ENCODE peak calls at places on chromosomes 2 and 18, in four cellular contexts. U is A549, E is K562, S is HepG2. Z is an unnamed sample.

GRCh38 chr2:30165617-30166016 is 18.8 kb downstream of the YPEL5 start:
- DNase-seq in E (no peak), U (no peak), S (no peak), Z (no peak)

GRCh38 chr2:78585849-78586248 is 439.7 kb upstream of the REG3G start:
- DNase-seq in S (no peak), E (no peak), U (no peak), Z (no peak)

GRCh38 chr2:238380785-238381184 is 45.9 kb upstream of the ASB1 start:
- DNase-seq in E (no peak), S (no peak), U (no peak), Z (no peak)

GRCh38 chr2:121088251-121089004 is 196.6 kb downstream of the TFCP2L1 start:
- DNase-seq in E (no peak), U (no peak), S (no peak), Z (no peak)

GRCh38 chr2:233247744-233248143 is 3.7 kb upstream of the ATG16L1 start:
- DNase-seq in E (no peak), S (peak; percentile 61), U (peak; percentile 61), Z (no peak)

GRCh38 chr2:102100371-102101096 is 42.0 kb upstream of the IL1R1 start:
- DNase-seq in S (peak; percentile 91), U (no peak), E (no peak), Z (no peak)

GRCh38 chr2:40033781-40034180 is 254.7 kb upstream of the THUMPD2 start:
- DNase-seq in S (no peak), E (no peak), U (no peak), Z (no peak)

GRCh38 chr2:62439425-62439824 is 66.6 kb downstream of the TMEM17 start:
- DNase-seq in U (no peak), E (no peak), S (no peak), Z (no peak)

GRCh38 chr2:226447896-226448295 is 351.7 kb downstream of the IRS1 start:
- DNase-seq in U (no peak), E (no peak), S (no peak), Z (no peak)

GRCh38 chr2:196758474-196759377 is 40.8 kb downstream of the GTF3C3 start:
- DNase-seq in U (no peak), S (no peak), E (no peak), Z (no peak)

GRCh38 chr18:48545690-48546365 is 7.0 kb downstream of the CTIF start:
- DNase-seq in U (no peak), S (no peak), E (peak; percentile 73), Z (peak; percentile 80)

GRCh38 chr2:151410485-151410833 is 757 bp downstream of the RIF1 start:
- DNase-seq in E (peak; percentile 67), S (peak; percentile 50), U (peak; percentile 40), Z (peak; percentile 59)

GRCh38 chr2:60554649-60555065 is 1.2 kb upstream of the BCL11A start:
- DNase-seq in U (no peak), S (no peak), E (peak; percentile 8), Z (peak; percentile 46)

GRCh38 chr2:8300905-8301304 is 381.0 kb upstream of the ID2 start:
- DNase-seq in U (no peak), S (no peak), E (no peak), Z (no peak)

GRCh38 chr2:43840961-43841360 is 2.2 kb downstream of the ABCG8 start:
- DNase-seq in U (no peak), S (no peak), E (no peak), Z (no peak)

GRCh38 chr18:44823782-44824181 is 143.1 kb downstream of the SETBP1 start:
- DNase-seq in S (no peak), E (no peak), U (no peak), Z (no peak)

GRCh38 chr18:21330122-21330701 is 88.2 kb downstream of the GREB1L start:
- DNase-seq in E (no peak), S (peak; percentile 32), U (peak; percentile 9), Z (no peak)

GRCh38 chr2:3659447-3660432 is 1.7 kb downstream of the ALLC start:
- DNase-seq in U (no peak), E (no peak), S (peak; percentile 47), Z (no peak)

GRCh38 chr2:149329068-149329467 is 1.3 kb upstream of the LYPD6 start:
- DNase-seq in S (no peak), E (no peak), U (no peak), Z (peak; percentile 52)
- TF ChIP-seq NR3C1 in S (no peak), E (no peak), U (no peak), Z (no peak)

GRCh38 chr2:157922815-157923214 is 46.7 kb upstream of the ACVR1 start:
- DNase-seq in U (no peak), E (no peak), S (no peak), Z (no peak)

GRCh38 chr2:157925071-157925470 is 48.9 kb upstream of the ACVR1 start:
- DNase-seq in E (no peak), U (no peak), S (no peak), Z (no peak)

GRCh38 chr2:157923598-157923997 is 47.5 kb upstream of the ACVR1 start:
- DNase-seq in E (no peak), U (no peak), S (no peak), Z (no peak)

GRCh38 chr2:157919181-157919580 is 43.1 kb upstream of the ACVR1 start:
- DNase-seq in S (no peak), E (no peak), U (no peak), Z (no peak)

GRCh38 chr2:157922341-157922740 is 46.2 kb upstream of the ACVR1 start:
- DNase-seq in U (no peak), S (no peak), E (no peak), Z (no peak)
- TF ChIP-seq NR3C1 in U (no peak), S (no peak), E (no peak), Z (no peak)

DNA sequence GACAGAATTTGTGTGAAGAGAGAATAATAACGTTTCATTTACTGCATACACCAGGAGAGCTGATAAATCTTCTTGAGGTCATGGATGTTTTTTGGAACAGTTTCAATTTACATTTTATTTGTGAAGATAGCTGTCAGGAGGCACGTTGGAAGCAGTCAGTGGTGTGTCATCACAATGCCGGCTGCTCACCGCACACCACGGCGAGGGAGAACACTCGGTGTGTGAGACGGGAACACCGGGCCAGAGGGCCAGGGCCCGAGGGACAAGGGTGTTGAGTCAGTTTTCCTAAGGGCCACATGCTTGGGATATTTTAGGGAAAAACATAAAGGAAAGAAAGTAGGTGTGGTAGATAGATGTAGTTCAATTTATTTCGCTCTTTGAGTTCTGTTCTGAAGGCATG is 1680.9 kb upstream of the DDX18 start:
- DNase-seq in S (no peak), E (no peak), U (no peak), Z (no peak)
- TF ChIP-seq NR3C1 in S (no peak), E (no peak), U (no peak), Z (no peak)

GRCh38 chr18:67468038-67468437 is 48.5 kb downstream of the DSEL start:
- DNase-seq in E (no peak), S (no peak), U (no peak), Z (no peak)

GRCh38 chr18:67463829-67464228 is 52.7 kb downstream of the DSEL start:
- DNase-seq in S (no peak), U (no peak), E (no peak), Z (no peak)

GRCh38 chr18:67464499-67464898 is 52.0 kb downstream of the DSEL start:
- DNase-seq in E (no peak), S (no peak), U (no peak), Z (no peak)

DNA sequence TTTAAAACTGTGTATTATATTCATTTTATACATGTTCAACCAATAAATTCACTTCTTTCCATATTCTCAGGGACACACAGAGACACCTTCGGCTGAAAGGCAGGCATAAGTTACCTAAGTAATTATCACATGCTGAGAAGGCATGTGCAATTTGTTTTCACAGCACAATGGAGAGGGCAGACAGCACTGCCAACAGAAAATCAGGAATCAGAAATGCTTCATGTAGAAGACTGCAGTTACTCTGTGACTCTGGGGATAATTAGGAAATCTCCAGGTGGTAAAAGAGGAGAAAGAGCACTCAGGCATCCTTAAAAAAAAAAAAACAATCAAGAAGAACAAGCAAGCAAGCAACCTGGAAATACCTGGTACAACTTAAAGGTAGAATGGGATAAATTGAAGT is 49.3 kb downstream of the DSEL start:
- DNase-seq in E (no peak), U (no peak), S (no peak), Z (no peak)
- TF ChIP-seq NR3C1 in E (no peak), U (no peak), S (no peak), Z (no peak)

GRCh38 chr2:231463698-231464575 is at the start of gene NCL:
- DNase-seq in E (peak; percentile 60), U (peak; percentile 46), S (peak; percentile 96), Z (peak; percentile 84)
- TF ChIP-seq NR3C1 in E (peak; percentile 92), U (no peak), S (peak; percentile 90), Z (peak; percentile 90)

GRCh38 chr18:61551586-61551985 is 218.4 kb downstream of the CDH20 start:
- DNase-seq in U (peak; percentile 39), S (peak; percentile 46), E (peak; percentile 35), Z (no peak)
- TF ChIP-seq NR3C1 in U (no peak), S (no peak), E (no peak), Z (no peak)

Z was measured in WTC11.